ENCODE peak calls at places on chromosomes 6 and 20, in five cellular contexts. X, M, T, K and J are unnamed samples.

GRCh38 chr6:79797105-79797504 is 150.2 kb downstream of the ELOVL4 start:
- DNase-seq in X (no peak), M (no peak), T (no peak), K (no peak), J (no peak)

GRCh38 chr6:83403191-83403590 is 27.7 kb downstream of the ME1 start:
- DNase-seq in X (no peak), M (no peak), T (no peak), K (no peak), J (no peak)

GRCh38 chr6:116563830-116564229 is 7.5 kb upstream of the RWDD1 start:
- DNase-seq in X (no peak), M (no peak), T (no peak), K (no peak), J (no peak)

GRCh38 chr20:37349517-37350491 is 3.9 kb downstream of the SRC start:
- DNase-seq in X (peak), M (no peak), T (no peak), K (no peak), J (no peak)

GRCh38 chr20:48051810-48052491 is 266.7 kb upstream of the SULF2 start:
- DNase-seq in X (no peak), M (no peak), T (peak), K (no peak), J (no peak)

GRCh38 chr6:66210964-66211363 is 503.9 kb upstream of the EYS start:
- DNase-seq in X (no peak), M (no peak), T (no peak), K (no peak), J (no peak)

GRCh38 chr6:39924283-39924682 is 10.0 kb downstream of the MOCS1 start:
- DNase-seq in X (no peak), M (no peak), T (no peak), K (no peak), J (no peak)

GRCh38 chr20:38230253-38230551 is 30.3 kb downstream of the KIAA1755 start:
- DNase-seq in X (no peak), M (no peak), T (no peak), K (no peak), J (no peak)

GRCh38 chr20:18394363-18394762 is 72.5 kb downstream of the DZANK1 start:
- DNase-seq in X (no peak), M (no peak), T (no peak), K (no peak), J (no peak)

GRCh38 chr20:35788796-35789195 is 17.0 kb downstream of the PHF20 start:
- DNase-seq in X (no peak), M (no peak), T (no peak), K (no peak), J (no peak)

GRCh38 chr6:3697609-3698008 is 53.9 kb downstream of the PXDC1 start:
- DNase-seq in X (no peak), M (peak), T (no peak), K (no peak), J (peak)

GRCh38 chr6:22098623-22099022 is 198.2 kb downstream of the PRL start:
- DNase-seq in X (no peak), M (no peak), T (no peak), K (no peak), J (no peak)

GRCh38 chr20:14721926-14722325 is 384.5 kb upstream of the FLRT3 start:
- DNase-seq in X (no peak), M (no peak), T (no peak), K (no peak), J (no peak)

GRCh38 chr6:161922631-161923119 is 648.8 kb upstream of the AGPAT4 start:
- DNase-seq in X (peak), M (no peak), T (peak), K (no peak), J (no peak)

GRCh38 chr6:90940812-90941481 is 354.1 kb upstream of the MAP3K7 start:
- DNase-seq in X (no peak), M (no peak), T (peak), K (no peak), J (no peak)

GRCh38 chr6:125314019-125314581 is 12.3 kb upstream of the HDDC2 start:
- DNase-seq in X (peak), M (peak), T (peak), K (peak), J (peak)

GRCh38 chr20:53857723-53858236 is 212.6 kb downstream of the BCAS1 start:
- DNase-seq in X (peak), M (peak), T (no peak), K (no peak), J (no peak)